ENCODE peak calls at places on chromosomes 12 and 14, in four cellular contexts. C is heart left ventricle, Q is IMR-90, E is kidney epithelial cell. R is an unnamed sample.
A peak's percentile ranks its signal among the peaks of the same experiment; 100 is the strongest.

GRCh38 chr12:64699504-64700115 is 59.6 kb downstream of the GNS start:
- DNase-seq in Q (no peak), E (no peak), C (no peak), R (no peak)

GRCh38 chr12:22100952-22101748 is 55.1 kb downstream of the CMAS start:
- DNase-seq in Q (peak; percentile 73), E (peak; percentile 9), C (no peak), R (peak; percentile 52)

GRCh38 chr12:14774944-14775651 is 28.2 kb downstream of the WBP11 start:
- DNase-seq in E (no peak), Q (peak; percentile 65), C (peak; percentile 47), R (no peak)

GRCh38 chr12:116116650-116117424 is 160.7 kb downstream of the MED13L start:
- DNase-seq in E (no peak), Q (no peak), C (no peak), R (no peak)

GRCh38 chr14:104105822-104106470 is 20.4 kb downstream of the ASPG start:
- DNase-seq in C (peak; percentile 15), Q (no peak), E (no peak), R (no peak)

GRCh38 chr14:69573841-69574265 is 818 bp downstream of the CCDC177 start:
- DNase-seq in Q (no peak), E (no peak), C (no peak), R (no peak)

GRCh38 chr14:93892923-93893549 is 34.1 kb upstream of the FAM181A start:
- DNase-seq in C (peak; percentile 72), Q (peak; percentile 45), E (no peak), R (no peak)

GRCh38 chr12:131094831-131095805 is 141.4 kb downstream of the ADGRD1 start:
- DNase-seq in E (no peak), C (no peak), Q (no peak), R (no peak)

GRCh38 chr12:107864235-107864634 is 89.7 kb downstream of the ASCL4 start:
- DNase-seq in C (no peak), Q (no peak), E (no peak), R (no peak)

GRCh38 chr12:103880299-103881142 is 39.5 kb upstream of the NT5DC3 start:
- DNase-seq in C (no peak), E (no peak), Q (no peak), R (no peak)

GRCh38 chr14:59107819-59108218 is 80.6 kb upstream of the DAAM1 start:
- DNase-seq in C (no peak), E (no peak), Q (no peak), R (no peak)

GRCh38 chr12:130132831-130133635 is 29.2 kb upstream of the FZD10 start:
- DNase-seq in C (no peak), E (no peak), Q (no peak), R (no peak)

GRCh38 chr14:43706901-43707300 is 800.2 kb downstream of the FSCB start:
- DNase-seq in Q (peak; percentile 45), C (no peak), E (no peak), R (no peak)

GRCh38 chr12:70617450-70617849 is 19.8 kb downstream of the PTPRB start:
- DNase-seq in C (no peak), Q (no peak), E (no peak), R (no peak)

GRCh38 chr12:99736760-99737159 is 89.2 kb downstream of the GARIN6 start:
- DNase-seq in E (no peak), C (no peak), Q (no peak), R (no peak)

GRCh38 chr12:54405573-54405972 is 13.5 kb downstream of the ITGA5 start:
- DNase-seq in C (no peak), E (no peak), Q (no peak), R (no peak)

GRCh38 chr14:53355581-53356112 is 202.5 kb upstream of the DDHD1 start:
- DNase-seq in C (no peak), Q (peak; percentile 82), E (peak; percentile 45), R (peak; percentile 98)

GRCh38 chr12:66197413-66198055 is 8.5 kb downstream of the IRAK3 start:
- DNase-seq in Q (peak; percentile 21), C (no peak), E (no peak), R (no peak)

GRCh38 chr14:92109490-92109889 is 3.1 kb upstream of the ATXN3 start:
- DNase-seq in C (no peak), E (no peak), Q (no peak), R (no peak)

GRCh38 chr14:24806061-24806678 is 172.2 kb upstream of the GZMB start:
- DNase-seq in E (no peak), Q (peak; percentile 45), C (peak; percentile 74), R (peak; percentile 33)

GRCh38 chr12:59850268-59850667 is 254.4 kb downstream of the SLC16A7 start:
- DNase-seq in Q (no peak), C (no peak), E (no peak), R (no peak)

GRCh38 chr14:62824086-62824485 is 221.2 kb downstream of the KCNH5 start:
- DNase-seq in C (no peak), Q (peak; percentile 18), E (no peak), R (no peak)

GRCh38 chr12:108614639-108615038 is 16.8 kb upstream of the TMEM119 start:
- DNase-seq in Q (no peak), C (no peak), E (no peak), R (no peak)

GRCh38 chr12:4156317-4156716 is 117.2 kb upstream of the CCND2 start:
- DNase-seq in Q (no peak), C (no peak), E (no peak), R (no peak)

GRCh38 chr12:129607293-129607692 is 296.5 kb downstream of the TMEM132D start:
- DNase-seq in E (peak; percentile 82), C (no peak), Q (no peak), R (no peak)

GRCh38 chr12:68491204-68491960 is 119.3 kb upstream of the RAP1B start:
- DNase-seq in E (no peak), Q (no peak), C (no peak), R (no peak)

GRCh38 chr14:30883508-30884294 is 9.3 kb downstream of the COCH start:
- DNase-seq in C (no peak), E (no peak), Q (peak; percentile 58), R (no peak)

GRCh38 chr12:121428883-121429282 is 29.0 kb downstream of the RNF34 start:
- DNase-seq in E (no peak), Q (no peak), C (no peak), R (no peak)

GRCh38 chr12:69091447-69092022 is 147.8 kb upstream of the CPSF6 start:
- DNase-seq in C (no peak), E (no peak), Q (no peak), R (no peak)

GRCh38 chr12:84779169-84779568 is 133.4 kb downstream of the SLC6A15 start:
- DNase-seq in C (no peak), Q (peak; percentile 47), E (no peak), R (no peak)

R was measured in iPS DF 19.7.